ENCODE peak calls at places on chromosomes 4 and X, in six cellular contexts. Q is HEK293T; G is stimulated activated naive CD8-positive, alpha-beta T cell treated with anti-CD3 and anti-CD28 coated beads, Interleukin-15, Interleukin-2, amounts not matched to agents 100 U/mL and 50 U/mL, for 24 hours; P is H4; Z is stimulated activated CD4-positive, alpha-beta T cell treated with anti-CD3 and anti-CD28 coated beads, Interleukin-12 subunit alpha, Interleukin-12 subunit beta, amount 100 ng/mL, for 24 hours; H is substantia nigra. K is an unnamed sample.

GRCh38 chr4:165185448-165185847 is 21.9 kb upstream of the KLHL2 start:
- DNase-seq in H (no peak), Z (no peak), P (no peak), G (no peak), Q (no peak), K (no peak)

GRCh38 chrX:13488706-13489105 is 80.7 kb upstream of the EGFL6 start:
- DNase-seq in Q (no peak), H (no peak), P (no peak), G (no peak), Z (no peak), K (no peak)

GRCh38 chr4:134700251-134700650 is 498.7 kb upstream of the PABPC4L start:
- DNase-seq in Q (no peak), Z (no peak), G (no peak), H (no peak), P (no peak), K (no peak)

GRCh38 chr4:74237425-74237966 is 70.8 kb upstream of the EPGN start:
- DNase-seq in Q (no peak), P (no peak), H (no peak), G (no peak), Z (no peak), K (no peak)

GRCh38 chr4:27638163-27638915 is 777.7 kb downstream of the STIM2 start:
- DNase-seq in H (no peak), Z (no peak), P (no peak), G (no peak), Q (no peak), K (no peak)

GRCh38 chrX:13493659-13494058 is 75.7 kb upstream of the EGFL6 start:
- DNase-seq in H (no peak), G (no peak), Q (no peak), P (no peak), Z (no peak), K (no peak)

GRCh38 chr4:185099024-185099682 is 43.9 kb upstream of the SLC25A4 start:
- DNase-seq in Q (no peak), H (no peak), P (no peak), G (no peak), Z (no peak), K (no peak)

GRCh38 chr4:142721187-142721586 is 124.9 kb downstream of the INPP4B start:
- DNase-seq in H (no peak), Q (no peak), P (no peak), Z (no peak), G (no peak), K (no peak)

GRCh38 chr4:106864231-106864630 is 171.9 kb downstream of the DKK2 start:
- DNase-seq in Z (no peak), P (no peak), Q (no peak), G (no peak), H (no peak), K (no peak)

GRCh38 chr4:99300934-99301333 is 10.1 kb upstream of the ADH1A start:
- DNase-seq in P (peak), Q (no peak), H (no peak), Z (no peak), G (no peak), K (no peak)

GRCh38 chrX:17226736-17227135 is 148.3 kb upstream of the NHS start:
- DNase-seq in Q (no peak), G (no peak), P (no peak), H (no peak), Z (no peak), K (no peak)

GRCh38 chrX:119218198-119218597 is 17.9 kb upstream of the PGRMC1 start:
- DNase-seq in Z (no peak), Q (peak), H (no peak), G (no peak), P (no peak), K (no peak)

GRCh38 chr4:20311863-20312262 is 60.2 kb downstream of the SLIT2 start:
- DNase-seq in Q (no peak), G (no peak), H (no peak), P (peak), Z (no peak), K (no peak)

GRCh38 chr4:73021634-73022033 is 47.9 kb downstream of the COX18 start:
- DNase-seq in Q (peak), H (no peak), Z (no peak), P (peak), G (no peak), K (no peak)

GRCh38 chrX:68254738-68255645 is 178.3 kb downstream of the OPHN1 start:
- DNase-seq in G (no peak), H (no peak), Q (no peak), Z (no peak), P (no peak), K (no peak)

GRCh38 chrX:153935326-153935851 is 552 bp upstream of the NAA10 start:
- DNase-seq in P (no peak), G (no peak), H (no peak), Z (no peak), Q (no peak), K (no peak)

GRCh38 chr4:89617256-89617655 is 219.7 kb downstream of the SNCA start:
- DNase-seq in P (no peak), Q (no peak), G (no peak), Z (no peak), H (no peak), K (no peak)

GRCh38 chr4:26557164-26557563 is 26.7 kb upstream of the TBC1D19 start:
- DNase-seq in H (no peak), P (peak), Q (no peak), Z (no peak), G (no peak), K (no peak)

GRCh38 chr4:170589597-170590191 is 499.9 kb upstream of the AADAT start:
- DNase-seq in H (no peak), P (peak), G (no peak), Q (peak), Z (no peak), K (no peak)

GRCh38 chr4:7956306-7957112 is 16.8 kb upstream of the AFAP1 start:
- DNase-seq in G (no peak), H (peak), Q (no peak), Z (no peak), P (peak), K (no peak)

GRCh38 chrX:24301060-24301459 is 12.8 kb downstream of the SUPT20HL2 start:
- DNase-seq in Z (no peak), H (no peak), Q (no peak), P (no peak), G (no peak), K (no peak)

GRCh38 chr4:101651778-101652177 is 138.8 kb upstream of the BANK1 start:
- DNase-seq in G (no peak), H (no peak), Z (no peak), Q (no peak), P (no peak), K (no peak)

GRCh38 chr4:144757969-144758368 is 112.0 kb downstream of the HHIP start:
- DNase-seq in P (no peak), H (no peak), G (no peak), Q (no peak), Z (no peak), K (no peak)

GRCh38 chrX:150364347-150365050 is 1.4 kb downstream of the MAMLD1 start:
- DNase-seq in P (no peak), Z (no peak), Q (no peak), H (no peak), G (peak), K (peak)

GRCh38 chr4:171985129-171985528 is 171.9 kb downstream of the GALNTL6 start:
- DNase-seq in Z (no peak), G (no peak), Q (no peak), H (no peak), P (no peak), K (no peak)

GRCh38 chrX:12452268-12452667 is 314.0 kb downstream of the FRMPD4 start:
- DNase-seq in Q (no peak), G (no peak), H (no peak), P (no peak), Z (no peak), K (no peak)

GRCh38 chr4:37653601-37654000 is 32.6 kb downstream of the RELL1 start:
- DNase-seq in Q (no peak), G (no peak), H (no peak), Z (no peak), P (no peak), K (no peak)

K was measured in DND-41.